ENCODE peak calls at places on chromosomes 7 and 10, in five cellular contexts. E is body of pancreas; Y is Panc1; G is CD8-positive, alpha-beta T cell; Z is endothelial cell of umbilical vein. A is an unnamed sample.

GRCh38 chr7:112211348-112211907 is 4.9 kb downstream of the ZNF277 start:
- DNase-seq in E (no peak), Y (no peak), G (no peak), Z (no peak), A (no peak)

GRCh38 chr10:96360331-96360730 is 1.5 kb upstream of the OPALIN start:
- DNase-seq in E (no peak), Y (no peak), G (no peak), Z (no peak), A (no peak)

GRCh38 chr7:50838675-50839377 is 56.1 kb upstream of the GRB10 start:
- DNase-seq in E (no peak), Y (no peak), G (no peak), Z (peak; percentile 31), A (no peak)

GRCh38 chr10:9331583-9332008 is 1277.1 kb downstream of the GATA3 start:
- DNase-seq in E (no peak), Y (peak; percentile 8), G (no peak), Z (peak; percentile 62), A (no peak)

GRCh38 chr10:71835671-71836593 is 15.1 kb downstream of the PSAP start:
- DNase-seq in E (peak; percentile 79), Y (no peak), G (no peak), Z (peak; percentile 88), A (peak; percentile 97)

GRCh38 chr10:43166879-43167490 is 28.7 kb downstream of the CSGALNACT2 start:
- DNase-seq in E (no peak), Y (no peak), G (no peak), Z (no peak), A (no peak)

GRCh38 chr10:58568428-58568935 is 55.8 kb downstream of the BICC1 start:
- DNase-seq in E (no peak), Y (no peak), G (no peak), Z (no peak), A (no peak)

GRCh38 chr10:86868353-86868752 is 89.1 kb downstream of the MMRN2 start:
- DNase-seq in E (no peak), Y (no peak), G (no peak), Z (peak; percentile 94), A (peak; percentile 55)

GRCh38 chr7:149860821-149861727 is 12.7 kb upstream of the ATP6V0E2 start:
- DNase-seq in E (no peak), Y (no peak), G (no peak), Z (no peak), A (no peak)

GRCh38 chr10:52525761-52526160 is 211.7 kb downstream of the DKK1 start:
- DNase-seq in E (no peak), Y (no peak), G (no peak), Z (peak; percentile 29), A (no peak)

GRCh38 chr10:8396675-8397074 is 342.2 kb downstream of the GATA3 start:
- DNase-seq in E (no peak), Y (no peak), G (no peak), Z (no peak), A (no peak)

GRCh38 chr7:127885843-127886242 is 145.4 kb downstream of the LRRC4 start:
- DNase-seq in E (peak; percentile 30), Y (no peak), G (no peak), Z (peak; percentile 57), A (peak; percentile 21)

GRCh38 chr7:77727936-77728701 is 31.9 kb downstream of the RSBN1L start:
- DNase-seq in E (no peak), Y (no peak), G (no peak), Z (peak; percentile 67), A (peak; percentile 64)

GRCh38 chr7:129855234-129855673 is 97.5 kb downstream of the UBE2H start:
- DNase-seq in E (no peak), Y (no peak), G (no peak), Z (peak; percentile 59), A (no peak)

GRCh38 chr7:1978656-1979590 is 253.8 kb downstream of the MAD1L1 start:
- DNase-seq in E (no peak), Y (no peak), G (no peak), Z (no peak), A (peak; percentile 2)

GRCh38 chr10:48465860-48466521 is 138.9 kb downstream of the ARHGAP22 start:
- DNase-seq in E (no peak), Y (no peak), G (no peak), Z (no peak), A (peak; percentile 24)

GRCh38 chr7:158782638-158783490 is 46.4 kb downstream of the ESYT2 start:
- DNase-seq in E (peak; percentile 15), Y (peak; percentile 5), G (no peak), Z (peak; percentile 80), A (no peak)

GRCh38 chr7:79182283-79182682 is 271.2 kb downstream of the MAGI2 start:
- DNase-seq in E (no peak), Y (no peak), G (no peak), Z (no peak), A (no peak)

GRCh38 chr10:102500621-102501149 is 1.8 kb downstream of the ACTR1A start:
- DNase-seq in E (no peak), Y (no peak), G (no peak), Z (no peak), A (no peak)

GRCh38 chr7:107564553-107565298 is 955 bp downstream of the DUS4L start:
- DNase-seq in E (no peak), Y (peak; percentile 78), G (no peak), Z (peak; percentile 82), A (no peak)

GRCh38 chr7:47202146-47202768 is 379.7 kb downstream of the TNS3 start:
- DNase-seq in E (no peak), Y (no peak), G (no peak), Z (no peak), A (no peak)

GRCh38 chr10:8633909-8634308 is 579.4 kb downstream of the GATA3 start:
- DNase-seq in E (no peak), Y (no peak), G (no peak), Z (no peak), A (no peak)

GRCh38 chr10:112950714-112951348 is 784 bp downstream of the TCF7L2 start:
- DNase-seq in E (peak; percentile 31), Y (no peak), G (no peak), Z (peak; percentile 40), A (peak; percentile 31)

GRCh38 chr10:119479532-119479931 is 63.0 kb downstream of the RGS10 start:
- DNase-seq in E (no peak), Y (no peak), G (no peak), Z (no peak), A (no peak)

GRCh38 chr10:5544216-5544805 is 19.6 kb downstream of the CALML3 start:
- DNase-seq in E (no peak), Y (no peak), G (no peak), Z (no peak), A (no peak)

GRCh38 chr7:151727579-151728285 is 149.2 kb downstream of the PRKAG2 start:
- DNase-seq in E (peak; percentile 65), Y (peak; percentile 98), G (peak; percentile 8), Z (peak; percentile 87), A (peak; percentile 88)
- TF ChIP-seq CTCF in E (no peak), Y (no peak), G (no peak), Z (no peak), A (peak; percentile 14)

GRCh38 chr10:124027306-124028050 is 65.9 kb downstream of the CHST15 start:
- DNase-seq in E (no peak), Y (no peak), G (no peak), Z (no peak), A (no peak)
- H3K4me1 ChIP-seq in E (no peaks in the 10 kb centered on the region), Y (no peaks in the 10 kb centered on the region), G (no peaks in the 10 kb centered on the region), Z (no peaks in the 10 kb centered on the region), A (no peaks in the 10 kb centered on the region)

GRCh38 chr10:130357951-130358350 is 221.8 kb downstream of the GLRX3 start:
- DNase-seq in E (no peak), Y (no peak), G (no peak), Z (no peak), A (no peak)
- H3K36me3 ChIP-seq in E (no peaks in the 10 kb centered on the region), Y (no peaks in the 10 kb centered on the region), G (no peaks in the 10 kb centered on the region), Z (no peaks in the 10 kb centered on the region), A (no peaks in the 10 kb centered on the region)

DNA sequence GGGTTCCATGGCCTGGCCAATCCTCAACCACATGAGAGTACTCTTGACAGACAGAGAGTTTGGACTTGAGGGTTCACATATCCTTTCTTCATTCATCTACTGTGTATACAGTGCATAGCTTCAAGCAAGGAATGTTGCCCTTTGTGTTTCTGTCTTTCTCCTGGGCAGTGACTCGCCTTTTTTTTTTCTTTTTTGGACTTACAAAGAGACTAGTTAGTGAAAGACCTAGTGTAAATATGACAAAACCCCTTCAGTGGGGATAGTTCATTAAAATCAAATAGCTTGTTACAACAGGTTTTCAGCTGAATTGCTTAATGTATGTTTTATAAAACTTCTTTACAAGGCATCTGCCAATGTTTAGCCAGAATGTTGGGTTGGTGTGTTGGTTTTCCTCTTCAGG is 290.2 kb downstream of the FGFR2 start:
- DNase-seq in E (no peak), Y (no peak), G (no peak), Z (no peak), A (no peak)
- TF ChIP-seq CTCF in E (no peak), Y (no peak), G (no peak), Z (no peak), A (no peak)

DNA sequence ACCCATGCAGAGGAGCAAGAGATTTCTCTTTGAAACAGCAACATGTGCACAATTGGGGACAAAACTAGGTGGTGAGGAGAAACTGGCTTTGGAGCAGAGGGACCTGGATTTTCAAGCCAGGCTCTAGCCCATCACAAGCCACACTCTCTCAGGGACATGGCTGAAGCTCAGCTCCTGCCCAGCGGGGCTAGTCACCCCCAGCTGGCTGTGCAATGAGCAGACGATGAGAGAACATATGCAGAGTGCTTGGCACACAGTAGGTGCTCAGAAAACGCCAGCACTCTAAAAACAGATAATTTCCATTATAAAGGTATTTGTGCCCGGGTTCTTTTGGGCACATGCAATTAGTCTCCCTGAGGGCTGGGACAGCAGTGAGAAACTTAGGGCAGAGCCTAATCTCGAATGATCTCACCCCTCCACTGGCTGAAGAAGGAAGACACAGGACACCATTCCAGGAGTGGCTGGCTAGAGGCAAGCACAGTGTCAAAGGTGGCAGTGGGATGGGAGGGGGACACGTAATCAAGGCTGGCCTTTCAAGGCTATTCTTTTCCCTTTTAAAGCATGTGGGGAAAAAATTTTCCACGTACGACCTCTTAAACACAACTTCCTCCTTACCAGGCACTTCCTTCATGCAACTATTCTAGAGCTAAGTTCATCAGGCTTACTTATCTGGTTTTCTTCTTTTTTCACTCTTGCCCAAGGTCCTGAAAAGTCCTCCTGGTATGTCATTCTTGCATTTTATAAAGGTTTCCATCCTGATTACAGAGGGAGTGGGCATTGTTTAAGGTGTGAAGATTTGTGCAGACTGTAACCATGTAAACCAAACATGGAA is 15.1 kb downstream of the FAM53B start:
- DNase-seq in E (no peak), Y (no peak), G (no peak), Z (peak; percentile 32), A (no peak)
- H3K4me1 ChIP-seq in E (peaks cover 32% of the 10 kb centered on the region), Y (peaks cover 24% of the 10 kb centered on the region), G (peaks cover 75% of the 10 kb centered on the region), Z (no peaks in the 10 kb centered on the region), A (peaks cover 8% of the 10 kb centered on the region)